ENCODE peak calls at places on chromosomes 16 and 17, in ten cellular contexts. T, O, U, C, R, X, L, D, V and J are unnamed samples. For H3K9me3 and H3K36me3, the result is how much of the 10 kb centered on the place peaks cover.

GRCh38 chr17:65696739-65697394 is 135.4 kb upstream of the AXIN2 start:
- DNase-seq in L (no peak), R (no peak), O (no peak), X (no peak), V (no peak), U (no peak), D (no peak), T (no peak), C (peak), J (peak)

GRCh38 chr16:85253127-85253941 is 141.1 kb upstream of the CIBAR2 start:
- DNase-seq in R (peak), U (peak), V (peak), T (no peak), L (peak), X (no peak), C (peak), O (peak), D (peak), J (peak)

GRCh38 chr16:14172200-14172805 is 101.2 kb downstream of the MRTFB start:
- DNase-seq in U (no peak), R (no peak), C (peak), T (no peak), O (no peak), L (no peak), V (no peak), X (no peak), D (no peak), J (no peak)

GRCh38 chr16:19595043-19595767 is 39.7 kb downstream of the VPS35L start:
- DNase-seq in C (peak), V (no peak), R (no peak), L (peak), X (no peak), U (no peak), D (no peak), O (peak), T (no peak), J (peak)

GRCh38 chr17:65559802-65560627 is 1.4 kb downstream of the AXIN2 start:
- DNase-seq in T (no peak), V (peak), D (no peak), O (peak), U (peak), X (no peak), R (peak), C (no peak), L (peak), J (peak)

GRCh38 chr17:36920032-36921000 is 17.0 kb upstream of the LHX1 start:
- DNase-seq in O (no peak), L (no peak), U (no peak), C (peak), V (no peak), T (no peak), X (peak), D (no peak), R (no peak), J (no peak)

GRCh38 chr17:42016952-42017865 is at the start of gene DNAJC7:
- DNase-seq in C (peak), O (peak), R (peak), T (peak), D (peak), U (peak), L (peak), X (peak), V (peak), J (peak)

GRCh38 chr17:79803997-79804855 is 7.3 kb upstream of the CBX8 start:
- DNase-seq in X (no peak), L (no peak), T (no peak), C (no peak), R (no peak), O (peak), U (no peak), D (peak), V (no peak), J (no peak)

GRCh38 chr17:48611681-48612455 is 1.1 kb upstream of the HOXB7 start:
- DNase-seq in C (no peak), O (peak), R (no peak), T (no peak), D (no peak), L (no peak), U (no peak), X (no peak), V (peak), J (no peak)

GRCh38 chr17:72359811-72360210 is 239.0 kb downstream of the SOX9 start:
- DNase-seq in X (no peak), U (no peak), R (no peak), D (no peak), O (no peak), V (no peak), C (peak), T (no peak), L (no peak), J (no peak)

GRCh38 chr16:80583466-80583865 is 42.7 kb downstream of the DYNLRB2 start:
- DNase-seq in D (no peak), R (no peak), T (no peak), U (no peak), V (no peak), O (no peak), L (no peak), X (no peak), C (peak), J (peak)

GRCh38 chr16:84937196-84937935 is 74.0 kb downstream of the ZDHHC7 start:
- DNase-seq in T (no peak), L (no peak), U (no peak), V (no peak), C (no peak), O (no peak), D (no peak), X (no peak), R (no peak), J (no peak)

GRCh38 chr16:19933740-19934139 is 49.1 kb upstream of the GPRC5B start:
- DNase-seq in D (no peak), R (no peak), X (no peak), L (no peak), C (no peak), O (no peak), U (no peak), V (no peak), T (no peak), J (no peak)

GRCh38 chr16:65908568-65908967 is 457.9 kb upstream of the CDH5 start:
- DNase-seq in V (no peak), L (no peak), X (no peak), C (no peak), T (no peak), O (peak), D (no peak), R (no peak), U (no peak), J (no peak)

GRCh38 chr16:13923703-13924298 is 3.8 kb downstream of the ERCC4 start:
- DNase-seq in R (no peak), L (no peak), V (no peak), D (no peak), X (peak), U (no peak), T (no peak), C (peak), O (no peak), J (no peak)

GRCh38 chr17:82524540-82524939 is 5.0 kb downstream of the FOXK2 start:
- DNase-seq in C (no peak), L (no peak), U (no peak), O (no peak), D (no peak), V (no peak), R (no peak), T (no peak), X (no peak), J (no peak)

GRCh38 chr17:82517230-82517865 is 2.2 kb upstream of the FOXK2 start:
- DNase-seq in L (peak), R (no peak), O (no peak), X (no peak), D (no peak), U (no peak), T (no peak), C (no peak), V (no peak), J (no peak)

GRCh38 chr17:82520041-82520910 is 744 bp downstream of the FOXK2 start:
- DNase-seq in X (no peak), L (no peak), C (no peak), U (no peak), T (no peak), R (peak), D (peak), O (peak), V (no peak), J (no peak)

DNA sequence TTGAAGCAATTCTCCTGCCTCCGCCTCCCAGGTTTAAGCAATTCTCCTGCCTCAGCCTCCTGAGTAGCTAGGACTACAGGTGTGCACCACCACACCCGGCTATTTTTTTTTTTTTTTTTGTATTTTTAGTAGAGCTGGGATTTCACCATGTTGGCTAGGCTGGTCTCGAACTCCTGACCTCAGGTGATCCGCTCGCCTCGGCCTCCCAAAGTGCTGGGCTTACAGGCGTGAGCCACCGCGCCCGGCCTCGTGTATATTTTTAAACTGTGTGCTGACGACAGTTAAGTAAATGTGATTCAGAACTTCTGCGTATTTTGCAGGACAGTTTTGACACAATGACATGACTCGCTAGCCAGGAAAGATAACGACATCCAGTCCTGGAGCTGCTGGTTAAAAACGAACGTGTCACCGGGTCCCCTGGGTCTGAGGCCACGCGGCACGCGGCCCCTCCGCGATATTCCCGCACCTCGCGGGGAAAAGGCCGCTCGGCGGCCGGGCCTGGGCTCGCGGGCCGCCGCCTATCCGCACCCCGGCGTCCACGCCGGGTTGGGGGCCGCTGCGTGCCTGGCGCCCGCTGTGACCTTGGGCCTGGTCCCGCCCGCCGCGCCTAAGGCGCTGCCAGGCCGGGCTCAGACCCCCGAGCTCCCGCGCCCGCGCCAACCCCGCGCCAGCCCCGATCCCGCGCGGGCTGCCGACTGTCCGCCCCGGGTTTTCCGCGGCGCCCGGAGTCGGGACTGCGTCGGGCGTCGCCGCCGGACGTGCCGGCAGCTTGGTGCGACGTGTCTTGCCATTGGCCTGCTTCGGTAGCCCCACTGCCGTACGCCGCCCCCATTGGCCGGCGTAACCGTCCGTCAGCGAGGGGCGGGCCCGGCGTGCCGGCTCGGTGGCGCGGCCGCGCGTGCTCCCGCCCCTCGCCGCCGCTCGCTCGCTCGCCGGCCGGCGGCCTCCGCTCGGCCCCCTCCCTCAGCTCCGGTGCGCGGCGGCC is at the start of gene FOXK2:
- DNase-seq in O (peak), D (peak), V (peak), C (peak), T (peak), L (peak), X (peak), U (peak), R (peak), J (peak)
- TF ChIP-seq POLR2A in O (peak), D (no peak), V (no peak), C (no peak), T (peak), L (no peak), X (peak), U (peak), R (peak), J (peak)

DNA sequence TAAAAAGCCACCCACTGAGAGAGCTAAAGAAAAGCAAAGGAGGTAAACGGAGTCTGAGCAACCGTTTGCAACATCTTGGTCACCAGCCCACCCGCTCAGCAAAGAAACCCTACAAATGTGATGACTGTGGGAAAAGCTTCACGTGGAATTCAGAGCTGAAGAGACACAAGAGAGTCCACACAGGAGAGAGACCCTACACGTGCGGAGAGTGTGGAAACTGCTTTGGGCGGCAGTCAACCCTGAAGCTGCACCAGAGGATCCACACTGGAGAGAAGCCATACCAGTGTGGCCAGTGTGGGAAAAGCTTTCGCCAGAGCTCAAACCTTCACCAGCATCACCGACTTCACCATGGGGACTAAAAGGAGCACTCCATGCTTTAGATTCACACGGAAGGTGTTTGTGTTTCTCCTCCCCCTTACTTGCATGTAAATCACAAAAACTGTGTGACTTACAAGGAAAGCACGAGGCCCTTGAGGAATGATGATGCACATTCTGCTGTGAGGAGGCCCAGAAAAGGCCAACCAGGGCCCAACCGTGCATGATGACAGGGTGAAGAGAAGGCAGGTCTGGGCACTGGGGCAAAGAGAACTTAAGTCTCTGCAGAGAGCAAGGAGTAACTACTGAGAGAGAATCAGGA is 7.7 kb downstream of the ZNF174 start:
- DNase-seq in U (no peak), R (no peak), X (no peak), C (no peak), D (no peak), L (no peak), V (no peak), T (no peak), O (no peak), J (no peak)
- H3K9me3 ChIP-seq in U (under half), R (under half), X (under half), C (half or more), D (half or more), L (under half), V (half or more), T (half or more), O (half or more), J (under half)

DNA sequence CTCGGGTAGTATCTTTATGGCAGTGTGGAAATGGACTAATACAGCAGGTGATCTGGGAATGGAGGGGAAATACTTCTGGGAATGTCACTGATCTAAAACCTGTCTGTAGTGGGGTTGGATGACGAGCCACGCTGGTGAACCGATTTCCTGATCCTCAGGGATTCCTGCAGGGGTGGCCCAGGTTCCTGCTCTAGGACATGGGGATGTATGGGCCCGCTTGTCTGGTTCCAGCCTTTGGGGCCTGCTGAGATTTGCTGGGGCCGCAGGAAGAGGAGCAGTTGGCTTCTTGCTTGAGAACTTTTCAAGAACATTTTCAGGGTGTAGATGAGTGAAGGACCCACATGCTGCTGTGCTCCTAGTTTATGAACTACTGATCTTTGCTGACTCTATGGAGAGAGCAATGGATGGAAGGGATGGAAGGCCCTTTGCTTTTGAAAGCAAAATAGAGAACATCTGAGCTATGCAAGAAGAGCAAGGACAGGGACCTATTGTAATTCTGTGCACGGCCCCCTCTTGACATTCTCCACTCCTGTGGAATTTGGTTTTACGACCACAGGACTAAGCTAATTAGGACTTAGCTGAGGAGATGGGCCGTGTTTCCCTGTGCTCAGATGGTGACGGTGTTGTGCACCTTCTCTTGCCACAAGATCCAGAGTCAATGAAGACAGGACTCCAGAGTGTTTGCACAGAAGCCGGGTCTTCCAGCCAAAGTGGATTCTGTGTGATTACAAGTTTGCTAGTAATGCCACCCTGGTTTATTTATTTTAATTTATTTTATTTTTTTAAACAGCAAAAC is 90.5 kb downstream of the SEC14L1 start:
- DNase-seq in D (no peak), T (no peak), C (no peak), O (no peak), R (no peak), L (no peak), X (no peak), V (no peak), U (no peak), J (no peak)
- H3K36me3 ChIP-seq in D (under half), T (under half), C (under half), O (under half), R (under half), L (under half), X (under half), V (under half), U (under half), J (under half)

DNA sequence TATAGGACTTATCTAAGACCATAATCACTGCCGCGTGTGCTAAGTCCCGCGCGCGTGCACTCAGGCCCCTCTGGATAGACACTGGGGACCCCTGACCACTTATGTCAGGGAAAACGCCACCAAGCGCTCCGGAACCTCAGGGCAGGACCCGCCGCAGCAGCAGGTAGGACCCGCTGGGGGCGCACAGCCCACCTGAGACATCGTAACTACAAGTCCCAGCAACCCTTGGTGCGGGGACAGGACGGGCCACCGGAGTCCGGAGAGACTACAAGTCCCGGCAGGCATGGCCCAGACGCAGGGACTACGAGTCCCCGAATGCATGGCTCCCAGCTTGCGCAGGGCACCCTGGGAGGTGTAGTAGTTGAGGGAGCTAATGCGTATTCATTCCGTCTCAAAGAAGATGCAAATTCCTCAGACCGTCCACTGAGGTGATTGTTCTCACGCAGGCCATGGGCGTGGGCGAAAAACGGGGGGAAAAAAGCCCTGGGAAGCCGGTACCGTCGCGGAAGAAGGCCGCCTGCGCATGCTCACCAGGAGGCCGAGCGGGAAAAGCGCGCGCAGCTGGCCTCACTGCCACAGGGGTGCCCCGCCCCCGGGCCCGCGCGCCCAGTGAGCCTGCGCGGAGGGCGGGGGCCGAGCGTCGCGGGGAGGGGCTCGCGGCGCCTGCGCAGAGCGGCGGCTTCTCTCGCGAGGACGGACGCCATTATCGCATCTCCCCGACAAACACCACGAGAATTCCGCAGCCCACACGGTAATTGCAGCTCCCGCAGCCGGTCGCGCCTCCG is at the start of gene BANP:
- DNase-seq in D (peak), V (peak), R (peak), C (peak), L (peak), T (peak), X (peak), O (peak), U (peak), J (peak)
- TF ChIP-seq POLR2A in D (peak), V (peak), R (peak), C (no peak), L (no peak), T (peak), X (no peak), O (no peak), U (peak), J (no peak)

GRCh38 chr16:64702415-64702814 is 419.4 kb downstream of the CDH11 start:
- DNase-seq in O (no peak), V (no peak), U (no peak), R (no peak), D (no peak), L (no peak), C (no peak), T (no peak), X (no peak), J (no peak)
- H3K9me3 ChIP-seq in O (under half), V (under half), U (under half), R (under half), D (under half), L (under half), C (under half), T (under half), X (under half), J (under half)

DNA sequence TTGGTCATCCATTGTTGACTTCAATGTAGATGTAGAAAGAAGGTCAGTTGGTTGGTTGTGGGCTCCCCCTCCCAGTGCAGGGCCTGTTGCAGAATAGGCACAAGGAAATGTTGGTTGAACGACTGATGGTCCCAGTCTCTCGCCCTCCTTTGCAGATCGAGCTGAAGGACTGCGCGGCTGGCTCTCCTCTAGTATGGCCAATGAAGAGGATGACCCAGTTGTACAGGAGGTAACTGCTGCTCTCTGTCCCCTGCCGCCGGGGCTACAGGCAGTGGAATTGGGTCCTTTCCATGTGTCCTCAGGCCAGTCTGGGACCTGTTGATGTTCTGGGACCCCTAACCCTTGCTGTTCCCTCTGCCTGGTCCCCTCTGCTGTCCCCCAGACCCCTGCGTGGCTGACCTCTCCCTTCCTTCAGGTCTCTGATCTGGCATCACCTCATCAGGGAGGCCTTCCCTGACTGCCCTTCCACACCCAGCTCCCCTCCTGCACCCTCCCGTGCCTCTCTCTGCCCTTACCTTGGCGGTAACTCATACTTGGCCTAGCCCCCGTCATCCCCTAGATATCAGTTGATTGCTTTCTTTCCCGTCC is 5.7 kb downstream of the POLR3E start:
- DNase-seq in C (no peak), O (no peak), R (no peak), U (no peak), X (no peak), L (no peak), D (no peak), T (no peak), V (no peak), J (no peak)
- H3K36me3 ChIP-seq in C (under half), O (under half), R (under half), U (under half), X (under half), L (half or more), D (under half), T (under half), V (under half), J (under half)

GRCh38 chr16:50688083-50688482 is 5.3 kb upstream of the NOD2 start:
- DNase-seq in L (no peak), C (no peak), U (no peak), D (no peak), R (no peak), V (no peak), O (no peak), X (no peak), T (no peak), J (no peak)

GRCh38 chr16:50680907-50681885 is at the start of gene SNX20:
- DNase-seq in C (no peak), T (no peak), D (peak), U (no peak), L (peak), R (no peak), V (peak), X (no peak), O (peak), J (peak)

GRCh38 chr16:50685456-50686058 is 4.4 kb upstream of the SNX20 start:
- DNase-seq in R (no peak), V (no peak), U (no peak), C (no peak), T (no peak), D (peak), X (no peak), L (no peak), O (no peak), J (no peak)

GRCh38 chr16:50683689-50684374 is 2.7 kb upstream of the SNX20 start:
- DNase-seq in C (no peak), V (peak), R (no peak), D (peak), O (no peak), X (no peak), L (peak), T (no peak), U (no peak), J (peak)

GRCh38 chr16:50684823-50685455 is 3.8 kb upstream of the SNX20 start:
- DNase-seq in V (no peak), X (no peak), T (no peak), U (no peak), C (no peak), R (no peak), O (no peak), D (no peak), L (no peak), J (no peak)
- TF ChIP-seq POLR2A in V (no peak), X (no peak), T (no peak), U (no peak), C (no peak), R (no peak), O (no peak), D (no peak), L (no peak), J (no peak)